ENCODE peak calls at places on chromosome 9, in five cellular contexts. S, B, M, N and X are unnamed samples.

GRCh38 chr9:127780126-127780885 is 1.8 kb upstream of the SH2D3C start:
- DNase-seq in S (no peak), B (no peak), M (no peak), N (no peak), X (no peak)

GRCh38 chr9:82601272-82601835 is 461.6 kb downstream of the RASEF start:
- DNase-seq in S (no peak), B (no peak), M (no peak), N (no peak), X (no peak)

GRCh38 chr9:94082553-94082952 is 1.7 kb upstream of the PTPDC1 start:
- DNase-seq in S (no peak), B (no peak), M (no peak), N (no peak), X (no peak)

GRCh38 chr9:17116400-17116837 is 18.4 kb upstream of the CNTLN start:
- DNase-seq in S (no peak), B (no peak), M (no peak), N (no peak), X (no peak)

GRCh38 chr9:91785403-91785917 is 164.6 kb downstream of the ROR2 start:
- DNase-seq in S (no peak), B (no peak), M (no peak), N (no peak), X (no peak)

GRCh38 chr9:129225815-129226214 is 47.8 kb upstream of the IER5L start:
- DNase-seq in S (no peak), B (peak), M (no peak), N (no peak), X (no peak)

GRCh38 chr9:123069010-123069481 is 35.6 kb downstream of the GPR21 start:
- DNase-seq in S (no peak), B (no peak), M (no peak), N (no peak), X (no peak)

GRCh38 chr9:114425126-114425525 is 37.3 kb upstream of the AKNA start:
- DNase-seq in S (no peak), B (no peak), M (no peak), N (no peak), X (no peak)

GRCh38 chr9:107675476-107676264 is 186.1 kb upstream of the KLF4 start:
- DNase-seq in S (no peak), B (no peak), M (no peak), N (no peak), X (no peak)

GRCh38 chr9:126052791-126053190 is 273.8 kb upstream of the MVB12B start:
- DNase-seq in S (no peak), B (no peak), M (no peak), N (no peak), X (no peak)

GRCh38 chr9:96875460-96876142 is 21.3 kb upstream of the ZNF782 start:
- DNase-seq in S (no peak), B (peak), M (no peak), N (no peak), X (peak)

GRCh38 chr9:34158362-34158869 is 20.4 kb upstream of the UBAP1 start:
- DNase-seq in S (no peak), B (no peak), M (no peak), N (no peak), X (no peak)

GRCh38 chr9:82363236-82363635 is 374.7 kb downstream of the SPATA31D1 start:
- DNase-seq in S (no peak), B (no peak), M (no peak), N (no peak), X (no peak)

GRCh38 chr9:138072897-138073296 is 195.3 kb downstream of the CACNA1B start:
- DNase-seq in S (no peak), B (no peak), M (no peak), N (no peak), X (no peak)